ENCODE peak calls at places on chromosomes 7 and 10, in six cellular contexts. F, O, V, U, A and X are unnamed samples.

GRCh38 chr7:107874605-107875446 is 16.2 kb upstream of the DLD start:
- DNase-seq in F (no peak), O (peak), V (peak), U (peak), A (no peak), X (no peak)

GRCh38 chr7:103574536-103574935 is 128.5 kb upstream of the SLC26A5 start:
- DNase-seq in F (no peak), O (no peak), V (no peak), U (no peak), A (no peak), X (no peak)

GRCh38 chr7:109479388-109479787 is 909.7 kb downstream of the DNAJB9 start:
- DNase-seq in F (no peak), O (no peak), V (no peak), U (no peak), A (no peak), X (no peak)

GRCh38 chr10:103197177-103197576 is 4.1 kb upstream of the NT5C2 start:
- DNase-seq in F (peak), O (no peak), V (peak), U (no peak), A (no peak), X (peak)

GRCh38 chr10:8403711-8404371 is 349.4 kb downstream of the GATA3 start:
- DNase-seq in F (no peak), O (no peak), V (no peak), U (no peak), A (no peak), X (no peak)

GRCh38 chr10:35435824-35436223 is 99.5 kb downstream of the CCNY start:
- DNase-seq in F (no peak), O (no peak), V (no peak), U (no peak), A (no peak), X (no peak)

GRCh38 chr7:145534301-145534700 is 582.3 kb upstream of the CNTNAP2 start:
- DNase-seq in F (no peak), O (no peak), V (peak), U (no peak), A (no peak), X (no peak)

GRCh38 chr7:27723086-27723485 is 16.9 kb upstream of the TAX1BP1 start:
- DNase-seq in F (no peak), O (no peak), V (peak), U (no peak), A (no peak), X (no peak)

GRCh38 chr7:151744051-151744580 is 132.8 kb downstream of the PRKAG2 start:
- DNase-seq in F (no peak), O (no peak), V (no peak), U (no peak), A (no peak), X (no peak)

GRCh38 chr10:59907918-59908807 is 1.8 kb upstream of the CCDC6 start:
- DNase-seq in F (no peak), O (peak), V (peak), U (no peak), A (peak), X (peak)

GRCh38 chr7:25391295-25391861 is 163.1 kb upstream of the NPVF start:
- DNase-seq in F (no peak), O (no peak), V (peak), U (peak), A (no peak), X (no peak)

GRCh38 chr10:91672021-91672608 is 39.2 kb upstream of the PPP1R3C start:
- DNase-seq in F (no peak), O (no peak), V (peak), U (peak), A (no peak), X (peak)

GRCh38 chr7:19362099-19362498 is 216.9 kb upstream of the FERD3L start:
- DNase-seq in F (no peak), O (no peak), V (peak), U (no peak), A (no peak), X (no peak)

GRCh38 chr10:108562105-108562504 is 1361.2 kb downstream of the XPNPEP1 start:
- DNase-seq in F (no peak), O (no peak), V (no peak), U (no peak), A (no peak), X (no peak)

GRCh38 chr7:128792471-128793183 is 859 bp downstream of the CCDC136 start:
- DNase-seq in F (no peak), O (no peak), V (no peak), U (no peak), A (no peak), X (no peak)

GRCh38 chr10:44995581-44995913 is 5.2 kb upstream of the ZNF22 start:
- DNase-seq in F (no peak), O (no peak), V (no peak), U (no peak), A (no peak), X (no peak)

GRCh38 chr7:641269-641671 is 85.2 kb upstream of the DNAAF5 start:
- DNase-seq in F (peak), O (peak), V (no peak), U (peak), A (no peak), X (no peak)

GRCh38 chr7:25727876-25728275 is 424.1 kb upstream of the NFE2L3 start:
- DNase-seq in F (no peak), O (no peak), V (no peak), U (no peak), A (no peak), X (no peak)

GRCh38 chr10:29524294-29524693 is 110.5 kb downstream of the SVIL start:
- DNase-seq in F (no peak), O (no peak), V (no peak), U (no peak), A (no peak), X (no peak)

GRCh38 chr7:99380032-99380822 is 5.7 kb downstream of the ARPC1B start:
- DNase-seq in F (no peak), O (no peak), V (no peak), U (no peak), A (no peak), X (no peak)

GRCh38 chr10:24962998-24963397 is 10.6 kb upstream of the PRTFDC1 start:
- DNase-seq in F (no peak), O (no peak), V (peak), U (no peak), A (no peak), X (no peak)

GRCh38 chr7:121744877-121745276 is 128.1 kb upstream of the PTPRZ1 start:
- DNase-seq in F (no peak), O (no peak), V (no peak), U (no peak), A (no peak), X (no peak)

GRCh38 chr10:35608317-35608672 is 3.2 kb downstream of the GJD4 start:
- DNase-seq in F (no peak), O (no peak), V (no peak), U (no peak), A (no peak), X (no peak)

GRCh38 chr7:34225193-34225592 is 319.9 kb downstream of the BMPER start:
- DNase-seq in F (no peak), O (no peak), V (no peak), U (no peak), A (no peak), X (no peak)

GRCh38 chr10:93384006-93384405 is 98.1 kb downstream of the MYOF start:
- DNase-seq in F (no peak), O (no peak), V (peak), U (no peak), A (no peak), X (no peak)

GRCh38 chr7:156606618-156607331 is 33.8 kb upstream of the RNF32 start:
- DNase-seq in F (no peak), O (no peak), V (no peak), U (no peak), A (no peak), X (no peak)